ENCODE peak calls at places on chromosomes 7 and 10, in nine cellular contexts. P, T, G, A, L, Z, Y, K and M are unnamed samples.

GRCh38 chr10:84140036-84140379 is 699 bp downstream of the GHITM start:
- DNase-seq in P (no peak), T (no peak), G (no peak), A (no peak), L (no peak), Z (peak; percentile 26), Y (no peak), K (peak; percentile 5), M (no peak)

GRCh38 chr7:108434030-108434429 is 22.2 kb downstream of the NRCAM start:
- DNase-seq in P (no peak), T (no peak), G (no peak), A (no peak), L (no peak), Z (no peak), Y (no peak), K (no peak), M (no peak)

GRCh38 chr10:53898532-53898931 is 902.5 kb downstream of the PCDH15 start:
- DNase-seq in P (no peak), T (no peak), G (no peak), A (no peak), L (no peak), Z (no peak), Y (no peak), K (no peak), M (no peak)

GRCh38 chr7:147088916-147089315 is 972.3 kb downstream of the CNTNAP2 start:
- DNase-seq in P (no peak), T (no peak), G (no peak), A (no peak), L (no peak), Z (no peak), Y (no peak), K (no peak), M (no peak)

GRCh38 chr7:45176886-45177731 is 19.5 kb downstream of the RAMP3 start:
- DNase-seq in P (no peak), T (no peak), G (no peak), A (no peak), L (no peak), Z (no peak), Y (no peak), K (no peak), M (no peak)

GRCh38 chr7:87413951-87414381 is 61.5 kb downstream of the ABCB4 start:
- DNase-seq in P (no peak), T (no peak), G (no peak), A (no peak), L (no peak), Z (peak; percentile 83), Y (no peak), K (no peak), M (no peak)

GRCh38 chr7:151676759-151677158 is 157.1 kb upstream of the RHEB start:
- DNase-seq in P (no peak), T (peak; percentile 36), G (no peak), A (no peak), L (no peak), Z (no peak), Y (no peak), K (no peak), M (no peak)

GRCh38 chr7:115146148-115146547 is 224.3 kb downstream of the MDFIC start:
- DNase-seq in P (no peak), T (peak; percentile 53), G (no peak), A (no peak), L (peak; percentile 42), Z (no peak), Y (no peak), K (no peak), M (no peak)

GRCh38 chr7:144255471-144255897 is 9.1 kb downstream of the OR2A7 start:
- DNase-seq in P (no peak), T (no peak), G (no peak), A (peak; percentile 12), L (no peak), Z (no peak), Y (no peak), K (no peak), M (no peak)

GRCh38 chr7:158461824-158462223 is 125.8 kb downstream of the PTPRN2 start:
- DNase-seq in P (no peak), T (no peak), G (no peak), A (no peak), L (no peak), Z (no peak), Y (no peak), K (no peak), M (no peak)

GRCh38 chr7:37942934-37943610 is 22.6 kb downstream of the EPDR1 start:
- DNase-seq in P (no peak), T (peak; percentile 67), G (peak; percentile 26), A (peak; percentile 50), L (no peak), Z (peak; percentile 88), Y (no peak), K (peak; percentile 55), M (no peak)

GRCh38 chr10:60175418-60175817 is 214.3 kb downstream of the ANK3 start:
- DNase-seq in P (no peak), T (no peak), G (no peak), A (no peak), L (no peak), Z (no peak), Y (no peak), K (no peak), M (no peak)

GRCh38 chr7:30348083-30348560 is 63.7 kb downstream of the ZNRF2 start:
- DNase-seq in P (peak; percentile 52), T (peak; percentile 50), G (peak; percentile 48), A (no peak), L (no peak), Z (peak; percentile 94), Y (peak; percentile 39), K (no peak), M (peak; percentile 80)

DNA sequence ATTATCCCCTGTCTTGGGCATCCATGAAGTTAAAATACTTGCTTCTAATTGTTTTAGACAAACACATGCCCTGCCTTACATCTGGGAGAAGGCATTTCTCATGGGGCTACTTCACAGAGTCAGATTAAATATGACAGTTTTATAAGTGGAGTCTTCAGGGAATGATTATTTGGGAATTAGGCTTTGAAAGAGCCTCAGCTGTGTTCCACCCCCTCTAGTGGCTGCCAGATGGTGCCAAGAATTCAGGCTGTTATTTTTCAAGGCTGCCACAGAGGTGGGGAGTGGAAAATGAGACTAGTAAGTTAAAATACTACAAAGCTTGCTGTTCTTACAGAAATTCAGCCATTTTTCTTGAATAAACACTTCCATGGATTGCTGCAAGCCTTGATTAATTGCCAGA is 45.8 kb upstream of the DNAH11 start:
- DNase-seq in P (no peak), T (no peak), G (no peak), A (no peak), L (no peak), Z (peak; percentile 53), Y (no peak), K (no peak), M (no peak)
- TF ChIP-seq CTCF in P (no peak), T (no peak), G (no peak), A (no peak), L (no peak), Z (peak; percentile 70), Y (no peak), K (no peak), M (peak; percentile 23)

GRCh38 chr7:22949944-22950343 is 64.0 kb downstream of the HYCC1 start:
- DNase-seq in P (no peak), T (no peak), G (no peak), A (no peak), L (no peak), Z (no peak), Y (no peak), K (no peak), M (no peak)
- TF ChIP-seq CTCF in P (no peak), T (no peak), G (no peak), A (no peak), L (no peak), Z (peak; percentile 18), Y (no peak), K (no peak), M (no peak)

GRCh38 chr7:16592395-16592794 is 53.2 kb downstream of the ANKMY2 start:
- DNase-seq in P (no peak), T (no peak), G (no peak), A (no peak), L (no peak), Z (peak; percentile 35), Y (no peak), K (no peak), M (no peak)

GRCh38 chr7:16603633-16604032 is 41.9 kb downstream of the ANKMY2 start:
- DNase-seq in P (no peak), T (peak; percentile 56), G (no peak), A (no peak), L (no peak), Z (no peak), Y (no peak), K (no peak), M (no peak)

GRCh38 chr7:16594061-16594460 is 51.5 kb downstream of the ANKMY2 start:
- DNase-seq in P (no peak), T (no peak), G (no peak), A (no peak), L (no peak), Z (peak; percentile 58), Y (no peak), K (no peak), M (no peak)

GRCh38 chr7:16599860-16600259 is 45.7 kb downstream of the ANKMY2 start:
- DNase-seq in P (no peak), T (peak; percentile 28), G (no peak), A (no peak), L (no peak), Z (no peak), Y (no peak), K (no peak), M (no peak)

DNA sequence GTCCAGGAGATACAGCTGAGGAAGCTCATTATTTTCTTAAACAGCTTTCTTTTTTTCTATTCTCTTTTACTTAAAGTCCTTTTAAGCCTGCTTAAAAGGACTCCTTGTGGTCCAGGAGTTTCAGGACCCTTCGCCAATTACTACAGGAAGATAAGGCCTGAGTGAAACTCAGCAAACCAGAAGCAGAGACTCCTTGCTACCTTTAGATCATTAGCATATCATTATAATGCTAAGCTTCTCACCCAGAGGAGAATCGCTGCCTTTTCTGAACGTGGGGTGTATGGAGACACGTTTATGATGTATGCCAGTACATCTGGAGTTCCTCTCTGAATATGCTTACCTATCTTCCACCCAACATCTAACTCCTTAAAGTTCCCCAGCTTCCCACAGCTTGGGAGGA is 47.5 kb downstream of the ANKMY2 start:
- DNase-seq in P (no peak), T (no peak), G (no peak), A (no peak), L (no peak), Z (no peak), Y (no peak), K (no peak), M (no peak)
- TF ChIP-seq CTCF in P (no peak), T (no peak), G (no peak), A (no peak), L (no peak), Z (no peak), Y (no peak), K (no peak), M (no peak)

DNA sequence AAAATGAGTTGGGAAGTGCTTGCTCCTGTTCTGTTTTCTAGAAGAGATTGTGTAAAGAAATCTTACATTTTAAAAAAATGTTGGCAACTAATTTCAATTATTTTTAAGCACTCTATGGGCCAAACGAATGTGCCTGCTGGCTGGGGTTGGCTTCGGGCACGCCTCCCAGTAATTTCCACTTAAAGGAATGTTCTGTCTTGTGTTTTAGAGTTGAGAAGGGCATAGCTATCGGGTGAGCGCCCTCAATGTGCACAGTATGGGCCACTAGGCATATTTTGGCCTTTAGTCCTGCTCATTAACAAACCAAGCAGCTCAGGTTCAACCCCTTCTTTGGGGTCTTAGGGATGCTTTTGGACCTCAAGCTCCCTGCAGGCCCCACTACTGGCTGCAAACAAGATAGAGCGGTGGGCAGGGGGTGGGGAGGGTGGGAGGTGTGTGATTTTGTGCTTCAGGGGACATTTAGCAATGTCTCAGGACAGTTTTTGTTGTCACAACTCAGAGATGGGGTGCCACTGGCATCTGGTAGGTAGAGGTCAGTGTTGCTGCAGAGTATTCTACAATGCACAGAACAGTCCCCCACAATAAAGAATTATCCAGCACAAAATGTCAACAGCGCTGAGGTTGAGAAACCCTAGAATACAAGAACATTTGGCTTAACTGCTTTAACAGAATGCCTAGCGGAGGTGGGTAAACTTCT is 40.7 kb downstream of the TACC2 start:
- DNase-seq in P (no peak), T (no peak), G (no peak), A (no peak), L (no peak), Z (no peak), Y (no peak), K (no peak), M (no peak)
- TF ChIP-seq CTCF in P (no peak), T (no peak), G (no peak), A (no peak), L (no peak), Z (no peak), Y (no peak), K (no peak), M (no peak)